ENCODE peak calls at places on chromosomes 4 and X, in five cellular contexts. K, P, V, H and E are unnamed samples.

GRCh38 chr4:52873861-52874343 is 11.8 kb downstream of the RASL11B start:
- DNase-seq in V (no peak), K (no peak), H (peak), P (peak), E (no peak)

GRCh38 chr4:117327491-117327890 is 242.1 kb upstream of the TRAM1L1 start:
- DNase-seq in H (no peak), K (no peak), V (no peak), P (no peak), E (no peak)

GRCh38 chr4:38802561-38803355 is 1.8 kb downstream of the TLR1 start:
- DNase-seq in H (no peak), K (no peak), V (no peak), P (peak), E (no peak)

GRCh38 chr4:37971202-37971601 is 11.0 kb downstream of the PTTG2 start:
- DNase-seq in K (no peak), P (no peak), H (no peak), V (no peak), E (no peak)

GRCh38 chr4:8085491-8086479 is 72.8 kb downstream of the ABLIM2 start:
- DNase-seq in K (no peak), V (no peak), P (peak), H (no peak), E (no peak)

GRCh38 chr4:182560358-182560757 is 317.2 kb downstream of the TENM3 start:
- DNase-seq in K (no peak), V (no peak), P (peak), H (no peak), E (no peak)

GRCh38 chr4:4914059-4914820 is 54.8 kb downstream of the MSX1 start:
- DNase-seq in K (peak), H (no peak), P (no peak), V (peak), E (no peak)

GRCh38 chr4:123396294-123397275 is at the start of gene SPRY1:
- DNase-seq in P (peak), H (peak), V (peak), K (peak), E (peak)

GRCh38 chr4:30536231-30536630 is 183.9 kb upstream of the PCDH7 start:
- DNase-seq in P (no peak), K (no peak), V (no peak), H (no peak), E (no peak)

GRCh38 chrX:107324493-107325310 is 118.3 kb downstream of the DNAAF6 start:
- DNase-seq in P (peak), K (no peak), H (no peak), V (peak), E (no peak)
- TF ChIP-seq CTCF in P (peak), K (no peak), H (no peak), V (no peak), E (no peak)

DNA sequence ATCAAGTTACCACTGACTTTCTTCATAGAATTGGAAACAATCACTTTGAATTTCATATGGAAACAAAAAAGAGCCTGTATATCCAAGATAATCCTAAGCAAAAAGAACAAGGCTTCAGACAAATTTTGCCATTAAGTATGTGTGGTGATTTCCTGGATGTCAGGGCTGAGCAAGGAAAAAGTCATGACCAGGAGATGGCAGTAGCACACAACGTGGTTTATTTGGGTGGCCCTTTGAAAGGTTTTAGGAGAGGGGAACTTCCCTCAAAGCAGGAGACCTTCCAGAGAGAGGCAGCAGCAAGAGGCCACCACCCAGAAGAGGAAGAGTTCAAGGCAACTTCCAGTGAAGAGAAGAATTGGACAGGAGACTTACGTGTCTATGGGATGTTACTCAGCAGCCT is 18.1 kb upstream of the ZXDB start:
- DNase-seq in K (no peak), V (peak), P (peak), H (no peak), E (no peak)
- TF ChIP-seq CTCF in K (no peak), V (peak), P (peak), H (no peak), E (no peak)

GRCh38 chrX:25196221-25196620 is 180.5 kb upstream of the ARX start:
- DNase-seq in V (no peak), H (no peak), K (no peak), P (no peak), E (no peak)

DNA sequence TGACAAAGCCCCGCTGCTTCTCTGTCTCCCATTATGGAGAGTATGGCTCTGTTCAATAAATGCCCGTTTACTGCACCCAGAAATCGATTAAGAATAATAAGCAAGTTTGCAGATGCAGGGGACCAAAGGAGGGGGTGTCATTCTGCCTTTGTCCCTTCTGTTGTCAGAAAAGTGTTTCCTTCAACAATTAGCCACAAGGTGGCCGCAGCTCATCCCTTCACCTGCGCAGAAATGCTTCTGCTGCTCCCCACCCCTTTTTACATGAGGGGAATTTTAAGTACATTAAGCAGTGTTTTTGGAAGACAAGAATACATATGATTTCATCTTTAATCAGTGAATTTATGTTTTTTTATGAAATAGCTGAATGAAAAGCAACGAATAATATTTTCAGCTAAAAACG is 175.6 kb upstream of the ARX start:
- DNase-seq in K (no peak), P (peak), H (no peak), V (no peak), E (no peak)
- TF ChIP-seq CTCF in K (no peak), P (peak), H (no peak), V (no peak), E (no peak)

DNA sequence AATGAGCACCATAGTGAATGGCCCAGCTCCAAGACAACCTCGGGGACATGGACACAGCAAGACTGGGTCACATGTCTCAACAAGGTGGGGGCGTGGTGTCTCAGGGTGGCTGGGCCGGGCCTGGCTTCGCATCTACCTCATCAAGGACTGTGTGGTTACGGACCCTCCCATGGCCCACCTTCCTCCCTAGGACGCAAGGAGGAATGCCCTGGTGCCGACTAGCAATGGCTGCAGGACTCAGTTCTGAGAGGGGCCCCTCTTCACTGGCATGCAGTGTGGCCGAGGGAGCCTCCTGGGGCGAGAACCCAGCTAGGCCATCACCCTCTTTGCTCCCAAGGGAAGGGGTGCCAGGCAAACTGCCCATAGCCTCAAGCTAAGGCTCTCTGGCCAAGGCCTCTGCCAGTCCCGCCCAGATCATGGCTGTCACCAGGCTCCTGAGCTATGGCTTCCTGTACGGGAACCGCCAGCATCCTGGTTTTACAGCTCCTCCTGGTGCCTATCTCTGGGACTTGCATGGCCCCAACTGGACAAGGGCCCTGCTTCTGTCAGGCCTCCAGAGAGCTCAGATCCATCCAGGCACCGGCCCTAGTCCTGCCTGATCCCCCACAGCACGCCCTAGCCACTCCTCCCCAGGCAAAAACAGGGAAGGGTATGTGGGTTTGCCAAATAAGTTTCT is 218.0 kb upstream of the AGTR2 start:
- DNase-seq in V (no peak), K (no peak), P (peak), H (no peak), E (no peak)
- TF ChIP-seq CTCF in V (no peak), K (no peak), P (peak), H (no peak), E (no peak)

DNA sequence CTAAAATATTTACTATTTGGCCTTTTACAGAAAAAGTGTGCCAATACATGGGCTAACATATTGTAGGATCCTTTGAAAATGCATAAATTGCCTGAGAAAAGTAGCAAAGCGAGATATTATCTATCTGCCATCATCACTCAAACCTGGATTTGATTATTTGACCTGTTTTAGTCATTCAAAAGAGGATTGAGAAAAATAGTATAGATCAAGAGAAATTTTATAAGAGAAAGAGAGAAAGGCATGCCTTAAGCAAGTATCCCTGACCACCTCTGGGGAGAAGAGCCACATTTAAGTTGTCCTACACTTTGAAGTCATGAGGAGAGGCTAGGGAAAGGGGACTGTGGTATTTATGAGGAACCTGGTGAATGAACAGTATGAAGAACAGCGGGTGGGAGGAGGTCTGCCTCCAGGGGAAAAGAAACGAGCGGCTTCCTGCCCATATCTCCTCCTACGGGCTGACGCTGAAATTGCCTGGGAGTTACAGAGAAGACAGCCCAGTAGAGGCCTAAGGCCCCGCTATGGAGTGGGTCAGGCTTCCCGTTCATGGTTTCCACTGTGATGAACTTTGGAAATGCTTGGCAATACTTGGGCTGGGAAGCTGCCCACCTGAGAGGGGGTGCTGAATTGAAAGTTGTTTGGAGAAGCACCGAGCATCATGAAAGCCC is 106.8 kb upstream of the ACSL4 start:
- DNase-seq in P (peak), K (no peak), H (no peak), V (peak), E (no peak)
- TF ChIP-seq CTCF in P (peak), K (no peak), H (no peak), V (peak), E (no peak)

GRCh38 chrX:34716322-34716721 is 59.2 kb upstream of the TMEM47 start:
- DNase-seq in P (no peak), H (no peak), K (no peak), V (no peak), E (no peak)
- TF ChIP-seq CTCF in P (no peak), H (no peak), K (no peak), V (no peak), E (no peak)